ENCODE peak calls at places on chromosomes 13 and 19, in four cellular contexts. L, K, B and G are unnamed samples.

GRCh38 chr13:71773534-71773933 is 93.5 kb downstream of the DACH1 start:
- DNase-seq in B (no peak), L (no peak), K (no peak), G (no peak)

GRCh38 chr19:39413269-39413902 is 917 bp downstream of the PLEKHG2 start:
- DNase-seq in K (no peak), B (peak; percentile 77), L (peak; percentile 60), G (peak; percentile 63)

GRCh38 chr13:76882431-76882830 is 3.8 kb downstream of the KCTD12 start:
- DNase-seq in L (no peak), K (no peak), B (peak; percentile 24), G (no peak)

GRCh38 chr19:46697142-46697960 is 19.6 kb downstream of the PRKD2 start:
- DNase-seq in L (peak; percentile 49), K (peak; percentile 99), B (peak; percentile 88), G (peak; percentile 98)

GRCh38 chr13:33312150-33312908 is 26.8 kb upstream of the STARD13 start:
- DNase-seq in L (peak; percentile 37), K (no peak), B (peak; percentile 28), G (peak; percentile 56)

GRCh38 chr13:41502021-41502420 is 44.7 kb downstream of the RGCC start:
- DNase-seq in K (no peak), B (no peak), L (no peak), G (no peak)

GRCh38 chr13:48000559-48001126 is 430 bp downstream of the SUCLA2 start:
- DNase-seq in K (peak; percentile 52), L (peak; percentile 2), B (no peak), G (no peak)

GRCh38 chr13:106373989-106374572 is 161.4 kb downstream of the EFNB2 start:
- DNase-seq in K (no peak), L (peak; percentile 73), B (peak; percentile 84), G (no peak)

GRCh38 chr19:40376286-40376862 is 13.6 kb downstream of the HIPK4 start:
- DNase-seq in B (no peak), K (no peak), L (no peak), G (no peak)

GRCh38 chr19:1016647-1017114 is 4.2 kb downstream of the TMEM259 start:
- DNase-seq in L (peak; percentile 77), K (no peak), B (peak; percentile 87), G (no peak)
- H3K79me1 ChIP-seq in L (no peaks in the 10 kb centered on the region), K (peaks cover 7% of the 10 kb centered on the region), B (peaks cover 14% of the 10 kb centered on the region), G (peaks cover 34% of the 10 kb centered on the region)

GRCh38 chr13:30114586-30115256 is 192.6 kb downstream of the KATNAL1 start:
- DNase-seq in L (peak; percentile 82), K (peak; percentile 92), B (peak; percentile 79), G (peak; percentile 92)
- H3K79me1 ChIP-seq in L (no peaks in the 10 kb centered on the region), K (no peaks in the 10 kb centered on the region), B (no peaks in the 10 kb centered on the region), G (no peaks in the 10 kb centered on the region)

GRCh38 chr13:98527526-98527925 is 49.4 kb downstream of the STK24 start:
- DNase-seq in K (no peak), L (no peak), B (no peak), G (no peak)
- H3K79me1 ChIP-seq in K (peaks cover 15% of the 10 kb centered on the region), L (peaks cover 54% of the 10 kb centered on the region), B (peaks cover 70% of the 10 kb centered on the region), G (peaks cover 54% of the 10 kb centered on the region)

GRCh38 chr19:33289261-33289660 is 13.1 kb downstream of the CEBPA start:
- DNase-seq in B (no peak), K (no peak), L (no peak), G (no peak)

GRCh38 chr19:33292595-33293254 is 9.6 kb downstream of the CEBPA start:
- DNase-seq in L (no peak), B (no peak), K (no peak), G (no peak)

GRCh38 chr19:33291623-33292534 is 10.5 kb downstream of the CEBPA start:
- DNase-seq in B (no peak), K (no peak), L (no peak), G (no peak)

GRCh38 chr19:33290082-33290815 is 12.1 kb downstream of the CEBPA start:
- DNase-seq in K (no peak), B (no peak), L (no peak), G (no peak)

DNA sequence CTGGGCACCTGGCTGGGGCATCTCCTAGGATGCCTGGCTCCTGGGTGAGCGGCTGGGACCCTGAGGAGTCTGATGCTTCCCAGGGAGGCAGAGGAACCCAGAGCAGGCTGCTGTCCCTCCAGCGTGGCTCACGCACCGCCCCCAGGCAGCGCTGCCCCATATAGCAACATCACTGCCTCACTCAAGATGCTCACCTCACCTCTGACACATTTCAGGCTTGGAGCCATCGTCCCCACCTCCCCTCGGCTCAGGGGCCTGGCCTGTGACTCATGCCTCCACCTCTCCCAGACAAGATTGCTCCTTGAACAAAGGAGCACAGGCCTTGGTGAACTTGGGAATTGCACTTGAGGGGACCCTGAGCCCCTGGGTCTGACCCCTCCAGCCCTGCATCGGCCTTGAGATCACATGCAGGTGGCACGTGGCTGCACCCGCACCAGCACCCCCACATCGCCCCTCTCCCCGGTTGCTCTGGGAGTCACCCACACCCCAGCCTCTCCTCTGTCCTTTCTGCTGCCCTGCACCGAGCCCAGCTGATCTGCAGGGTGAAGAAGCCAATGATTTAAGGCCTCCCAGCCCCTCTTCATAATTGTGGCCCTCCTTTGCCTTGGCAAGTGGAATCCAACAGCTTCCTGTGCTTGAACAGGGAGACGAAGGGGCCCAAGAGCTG is 11.2 kb downstream of the CEBPA start:
- DNase-seq in K (no peak), B (no peak), L (no peak), G (peak; percentile 74)
- H3K79me1 ChIP-seq in K (no peaks in the 10 kb centered on the region), B (no peaks in the 10 kb centered on the region), L (no peaks in the 10 kb centered on the region), G (no peaks in the 10 kb centered on the region)

DNA sequence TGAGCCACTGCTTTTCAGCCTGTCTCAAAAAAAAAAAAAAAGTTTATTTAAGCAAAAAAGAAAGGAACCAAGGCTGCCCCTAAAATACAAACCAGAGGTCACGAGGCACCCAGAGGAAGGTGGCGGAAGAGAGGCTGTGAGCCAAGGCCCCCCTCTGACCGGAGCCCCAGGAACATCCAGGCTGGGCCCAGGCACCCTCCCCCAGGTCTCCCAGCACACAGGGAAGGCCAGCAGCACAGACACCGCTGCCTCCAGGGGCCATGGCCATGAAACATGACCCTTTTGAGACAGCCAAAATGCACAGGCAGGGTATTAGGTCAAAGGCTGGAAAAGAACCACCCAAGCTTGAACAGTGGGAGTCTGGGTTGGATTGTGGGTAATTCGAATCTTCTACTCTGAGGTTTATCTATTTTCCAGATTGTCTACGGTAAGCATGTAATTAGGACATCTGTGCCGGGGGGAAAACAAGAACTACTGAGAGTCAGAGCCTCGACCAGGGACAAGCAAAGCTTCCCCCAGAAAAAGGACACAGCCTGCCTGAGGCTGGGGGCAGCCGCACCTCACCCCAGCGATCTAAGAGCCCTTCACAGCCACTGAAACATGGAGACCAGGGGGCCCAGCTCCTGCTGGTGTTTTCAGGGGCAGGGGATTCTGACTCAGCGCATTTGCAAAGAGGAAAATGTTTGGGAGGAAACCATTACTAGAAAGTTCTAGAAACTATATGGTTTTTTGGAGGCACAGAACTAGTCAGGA is 8.4 kb downstream of the PEX11G start:
- DNase-seq in L (no peak), K (no peak), B (no peak), G (peak; percentile 11)
- H3K79me1 ChIP-seq in L (no peaks in the 10 kb centered on the region), K (no peaks in the 10 kb centered on the region), B (no peaks in the 10 kb centered on the region), G (no peaks in the 10 kb centered on the region)

DNA sequence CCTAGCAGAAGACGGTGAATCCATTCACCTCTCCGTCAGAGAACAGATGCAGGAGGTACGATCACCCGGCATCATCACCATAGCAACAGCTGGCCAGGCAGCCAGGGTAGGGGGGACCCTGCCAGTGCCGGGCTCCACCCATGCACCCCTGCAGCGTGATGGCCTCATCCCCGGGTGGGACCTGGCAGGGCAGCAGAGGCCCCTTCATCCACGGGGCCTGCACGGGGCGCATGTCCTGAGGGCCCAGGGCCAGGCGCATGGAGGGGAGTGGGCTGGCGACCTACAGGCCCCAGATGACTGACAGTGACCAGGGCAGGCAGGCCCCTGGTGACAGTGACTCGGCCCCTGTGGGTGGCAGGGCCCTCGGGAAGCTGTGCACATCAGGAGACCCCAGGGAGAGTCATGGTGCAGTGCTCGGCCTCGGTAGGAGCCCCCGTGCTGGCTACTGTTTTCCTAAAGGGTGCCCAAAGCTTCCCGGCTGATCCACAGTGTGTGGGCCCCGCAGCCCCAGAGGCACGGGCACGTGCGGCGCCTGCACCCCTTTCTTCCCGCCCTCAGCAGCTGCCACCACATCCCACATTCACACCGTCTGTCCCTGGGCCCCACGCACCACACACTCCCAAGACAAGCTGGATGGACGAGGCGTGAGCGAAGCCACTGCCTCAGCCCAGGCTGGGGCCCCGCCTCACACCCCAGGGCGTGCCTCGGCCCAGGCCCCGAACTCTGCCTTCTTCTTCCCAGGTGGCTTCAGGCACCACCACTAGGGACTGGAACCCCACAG is 4.8 kb downstream of the RNF126 start:
- DNase-seq in B (no peak), L (no peak), K (no peak), G (no peak)
- H3K79me1 ChIP-seq in B (no peaks in the 10 kb centered on the region), L (no peaks in the 10 kb centered on the region), K (peaks cover 5% of the 10 kb centered on the region), G (peaks cover 4% of the 10 kb centered on the region)

DNA sequence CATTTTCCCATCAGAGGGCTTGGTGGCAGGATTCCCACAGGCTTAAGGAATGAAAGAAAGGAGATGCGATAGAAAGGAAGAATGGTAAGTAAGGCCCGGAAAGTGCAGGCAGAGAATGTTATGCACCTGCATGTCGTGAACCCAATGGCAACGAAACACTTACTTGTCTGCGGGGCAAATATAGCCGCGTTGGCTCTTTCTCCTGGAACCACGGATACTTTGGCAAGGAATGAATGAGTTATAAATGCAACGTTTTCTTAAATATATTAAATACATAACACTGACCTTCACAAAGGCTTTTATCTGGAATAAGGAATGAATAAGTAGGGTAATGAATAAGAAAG is 192.1 kb downstream of the KATNAL1 start:
- DNase-seq in L (no peak), B (no peak), K (no peak), G (no peak)
- H3K79me1 ChIP-seq in L (no peaks in the 10 kb centered on the region), B (no peaks in the 10 kb centered on the region), K (no peaks in the 10 kb centered on the region), G (no peaks in the 10 kb centered on the region)